ENCODE peak calls at places on chromosomes 4 and X, in nine cellular contexts. One of them, this sample, is unnamed. For H3K9me3 and H3K27me3, the result is how much of the 10 kb centered on the place peaks cover.

GRCh38 chrX:80663331-80663730 is 146.3 kb downstream of the BRWD3 start:
- DNase-seq in neural progenitor cell: no peak
- DNase-seq in colonic mucosa: no peak
- DNase-seq in mesenchymal stem cell: no peak
- DNase-seq in H9: no peak
- DNase-seq in K562: no peak
- DNase-seq in mammary epithelial cell: no peak
- DNase-seq in keratinocyte: no peak
- DNase-seq in fibroblast of lung: no peak
- DNase-seq in this sample: no peak

GRCh38 chr4:75679876-75680575 is 6.8 kb upstream of the G3BP2 start:
- DNase-seq in neural progenitor cell: no peak
- DNase-seq in colonic mucosa: no peak
- DNase-seq in mesenchymal stem cell: no peak
- DNase-seq in H9: no peak
- DNase-seq in K562: no peak
- DNase-seq in mammary epithelial cell: no peak
- DNase-seq in keratinocyte: no peak
- DNase-seq in fibroblast of lung: peak
- DNase-seq in this sample: no peak

GRCh38 chr4:114600672-114601071 is 2.1 kb downstream of the UGT8 start:
- DNase-seq in neural progenitor cell: no peak
- DNase-seq in colonic mucosa: no peak
- DNase-seq in mesenchymal stem cell: peak
- DNase-seq in H9: no peak
- DNase-seq in K562: no peak
- DNase-seq in mammary epithelial cell: no peak
- DNase-seq in keratinocyte: no peak
- DNase-seq in fibroblast of lung: no peak
- DNase-seq in this sample: no peak

GRCh38 chrX:153032397-153033118 is 23.7 kb upstream of the PNMA3 start:
- DNase-seq in neural progenitor cell: peak
- DNase-seq in colonic mucosa: peak
- DNase-seq in mesenchymal stem cell: peak
- DNase-seq in H9: peak
- DNase-seq in K562: peak
- DNase-seq in mammary epithelial cell: peak
- DNase-seq in keratinocyte: no peak
- DNase-seq in fibroblast of lung: peak
- DNase-seq in this sample: peak

GRCh38 chr4:58553031-58553430 is 1442.8 kb upstream of the IGFBP7 start:
- DNase-seq in neural progenitor cell: no peak
- DNase-seq in colonic mucosa: no peak
- DNase-seq in mesenchymal stem cell: peak
- DNase-seq in H9: no peak
- DNase-seq in K562: no peak
- DNase-seq in mammary epithelial cell: no peak
- DNase-seq in keratinocyte: no peak
- DNase-seq in fibroblast of lung: no peak
- DNase-seq in this sample: no peak

GRCh38 chrX:103215037-103215767 is at the start of gene BEX4:
- DNase-seq in neural progenitor cell: peak
- DNase-seq in colonic mucosa: peak
- DNase-seq in mesenchymal stem cell: peak
- DNase-seq in H9: peak
- DNase-seq in K562: peak
- DNase-seq in mammary epithelial cell: peak
- DNase-seq in keratinocyte: no peak
- DNase-seq in fibroblast of lung: peak
- DNase-seq in this sample: peak

GRCh38 chr4:78218260-78218659 is 161.1 kb downstream of the FRAS1 start:
- DNase-seq in neural progenitor cell: no peak
- DNase-seq in colonic mucosa: no peak
- DNase-seq in mesenchymal stem cell: no peak
- DNase-seq in H9: no peak
- DNase-seq in K562: no peak
- DNase-seq in mammary epithelial cell: no peak
- DNase-seq in keratinocyte: no peak
- DNase-seq in fibroblast of lung: no peak
- DNase-seq in this sample: no peak

GRCh38 chrX:46637937-46638336 is 64.4 kb downstream of the CHST7 start:
- DNase-seq in neural progenitor cell: no peak
- DNase-seq in colonic mucosa: no peak
- DNase-seq in mesenchymal stem cell: no peak
- DNase-seq in H9: no peak
- DNase-seq in K562: no peak
- DNase-seq in mammary epithelial cell: peak
- DNase-seq in keratinocyte: peak
- DNase-seq in fibroblast of lung: peak
- DNase-seq in this sample: no peak

GRCh38 chr4:175934492-175934891 is 122.4 kb upstream of the GPM6A start:
- DNase-seq in neural progenitor cell: no peak
- DNase-seq in colonic mucosa: no peak
- DNase-seq in mesenchymal stem cell: no peak
- DNase-seq in H9: no peak
- DNase-seq in K562: no peak
- DNase-seq in mammary epithelial cell: no peak
- DNase-seq in keratinocyte: no peak
- DNase-seq in fibroblast of lung: no peak
- DNase-seq in this sample: no peak

GRCh38 chr4:124199755-124200154 is 512.8 kb downstream of the ANKRD50 start:
- DNase-seq in neural progenitor cell: no peak
- DNase-seq in colonic mucosa: no peak
- DNase-seq in mesenchymal stem cell: peak
- DNase-seq in H9: no peak
- DNase-seq in K562: no peak
- DNase-seq in mammary epithelial cell: peak
- DNase-seq in keratinocyte: no peak
- DNase-seq in fibroblast of lung: peak
- DNase-seq in this sample: peak

GRCh38 chr4:2266181-2266580 is 4.3 kb upstream of the MXD4 start:
- DNase-seq in neural progenitor cell: no peak
- DNase-seq in colonic mucosa: peak
- DNase-seq in mesenchymal stem cell: no peak
- DNase-seq in H9: no peak
- DNase-seq in K562: no peak
- DNase-seq in mammary epithelial cell: no peak
- DNase-seq in keratinocyte: no peak
- DNase-seq in fibroblast of lung: peak
- DNase-seq in this sample: peak

GRCh38 chrX:22192419-22193086 is 80.2 kb upstream of the CBLL2 start:
- DNase-seq in neural progenitor cell: peak
- DNase-seq in colonic mucosa: peak
- DNase-seq in mesenchymal stem cell: peak
- DNase-seq in H9: peak
- DNase-seq in K562: peak
- DNase-seq in mammary epithelial cell: peak
- DNase-seq in keratinocyte: peak
- DNase-seq in fibroblast of lung: peak
- DNase-seq in this sample: peak

GRCh38 chr4:87734936-87735335 is 64.4 kb upstream of the IBSP start:
- DNase-seq in neural progenitor cell: no peak
- DNase-seq in colonic mucosa: no peak
- DNase-seq in mesenchymal stem cell: no peak
- DNase-seq in H9: no peak
- DNase-seq in K562: no peak
- DNase-seq in mammary epithelial cell: peak
- DNase-seq in keratinocyte: no peak
- DNase-seq in fibroblast of lung: no peak
- DNase-seq in this sample: no peak

GRCh38 chrX:16785247-16786138 is 773 bp upstream of the TXLNG start:
- DNase-seq in neural progenitor cell: peak
- DNase-seq in colonic mucosa: peak
- DNase-seq in mesenchymal stem cell: no peak
- DNase-seq in H9: no peak
- DNase-seq in K562: no peak
- DNase-seq in mammary epithelial cell: no peak
- DNase-seq in keratinocyte: no peak
- DNase-seq in fibroblast of lung: no peak
- DNase-seq in this sample: peak

GRCh38 chrX:10574663-10575062 is 45.7 kb downstream of the MID1 start:
- DNase-seq in neural progenitor cell: no peak
- DNase-seq in colonic mucosa: no peak
- DNase-seq in mesenchymal stem cell: no peak
- DNase-seq in H9: no peak
- DNase-seq in K562: no peak
- DNase-seq in mammary epithelial cell: peak
- DNase-seq in keratinocyte: no peak
- DNase-seq in fibroblast of lung: peak
- DNase-seq in this sample: no peak

GRCh38 chr4:76485450-76485849 is 50.4 kb downstream of the SHROOM3 start:
- DNase-seq in neural progenitor cell: peak
- DNase-seq in colonic mucosa: peak
- DNase-seq in mesenchymal stem cell: peak
- DNase-seq in H9: peak
- DNase-seq in K562: no peak
- DNase-seq in mammary epithelial cell: peak
- DNase-seq in keratinocyte: no peak
- DNase-seq in fibroblast of lung: peak
- DNase-seq in this sample: no peak

GRCh38 chrX:14398725-14399124 is 130.6 kb upstream of the GLRA2 start:
- DNase-seq in neural progenitor cell: no peak
- DNase-seq in colonic mucosa: peak
- DNase-seq in mesenchymal stem cell: peak
- DNase-seq in H9: no peak
- DNase-seq in K562: no peak
- DNase-seq in mammary epithelial cell: peak
- DNase-seq in keratinocyte: peak
- DNase-seq in fibroblast of lung: no peak
- DNase-seq in this sample: peak

GRCh38 chrX:2351321-2351720 is 149.5 kb downstream of the DHRSX start:
- DNase-seq in neural progenitor cell: no peak
- DNase-seq in colonic mucosa: no peak
- DNase-seq in mesenchymal stem cell: peak
- DNase-seq in H9: no peak
- DNase-seq in K562: no peak
- DNase-seq in mammary epithelial cell: peak
- DNase-seq in keratinocyte: no peak
- DNase-seq in fibroblast of lung: peak
- DNase-seq in this sample: peak

DNA sequence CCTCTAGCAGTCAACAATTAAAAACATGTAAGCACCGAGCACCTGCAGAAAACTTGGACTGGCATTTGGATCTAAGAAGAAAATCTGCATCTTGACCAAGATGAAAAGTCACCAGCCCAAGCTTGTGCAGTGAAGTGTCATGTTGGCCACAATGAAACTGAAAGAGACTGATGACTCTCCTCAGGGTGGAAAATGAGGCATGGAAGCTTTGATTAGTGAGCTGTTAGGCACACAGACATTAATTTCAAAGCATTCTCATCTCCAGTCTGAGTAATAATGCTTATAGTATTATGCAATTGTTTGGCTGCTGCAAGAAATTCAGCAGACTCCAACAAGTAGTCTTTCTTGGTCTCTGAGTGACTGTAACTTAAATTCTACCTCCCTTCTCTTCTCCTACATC is 150.1 kb downstream of the AR start:
- DNase-seq in neural progenitor cell: no peak
- DNase-seq in colonic mucosa: no peak
- DNase-seq in mesenchymal stem cell: peak
- DNase-seq in H9: no peak
- DNase-seq in K562: no peak
- DNase-seq in mammary epithelial cell: no peak
- DNase-seq in keratinocyte: no peak
- DNase-seq in fibroblast of lung: peak
- DNase-seq in this sample: peak
- H3K9me3 ChIP-seq in neural progenitor cell: under half
- H3K9me3 ChIP-seq in colonic mucosa: under half
- H3K9me3 ChIP-seq in mesenchymal stem cell: under half
- H3K9me3 ChIP-seq in H9: half or more
- H3K9me3 ChIP-seq in K562: under half
- H3K9me3 ChIP-seq in mammary epithelial cell: under half
- H3K9me3 ChIP-seq in keratinocyte: under half
- H3K9me3 ChIP-seq in fibroblast of lung: under half
- H3K9me3 ChIP-seq in this sample: under half

GRCh38 chr4:101035522-101035921 is 311.8 kb downstream of the PPP3CA start:
- DNase-seq in neural progenitor cell: no peak
- DNase-seq in colonic mucosa: no peak
- DNase-seq in mesenchymal stem cell: no peak
- DNase-seq in H9: no peak
- DNase-seq in K562: no peak
- DNase-seq in mammary epithelial cell: no peak
- DNase-seq in keratinocyte: no peak
- DNase-seq in fibroblast of lung: no peak
- DNase-seq in this sample: no peak
- H3K27me3 ChIP-seq in neural progenitor cell: under half
- H3K27me3 ChIP-seq in colonic mucosa: under half
- H3K27me3 ChIP-seq in mesenchymal stem cell: under half
- H3K27me3 ChIP-seq in H9: under half
- H3K27me3 ChIP-seq in K562: under half
- H3K27me3 ChIP-seq in mammary epithelial cell: under half
- H3K27me3 ChIP-seq in keratinocyte: under half
- H3K27me3 ChIP-seq in fibroblast of lung: under half
- H3K27me3 ChIP-seq in this sample: under half

GRCh38 chrX:48890296-48890925 is 7.2 kb downstream of the TIMM17B start:
- DNase-seq in neural progenitor cell: peak
- DNase-seq in colonic mucosa: no peak
- DNase-seq in mesenchymal stem cell: no peak
- DNase-seq in H9: no peak
- DNase-seq in K562: no peak
- DNase-seq in mammary epithelial cell: no peak
- DNase-seq in keratinocyte: no peak
- DNase-seq in fibroblast of lung: no peak
- DNase-seq in this sample: no peak
- H3K9ac ChIP-seq in neural progenitor cell: no peak
- H3K9ac ChIP-seq in colonic mucosa: peak
- H3K9ac ChIP-seq in mesenchymal stem cell: peak
- H3K9ac ChIP-seq in H9: no peak
- H3K9ac ChIP-seq in K562: peak
- H3K9ac ChIP-seq in mammary epithelial cell: no peak
- H3K9ac ChIP-seq in keratinocyte: peak
- H3K9ac ChIP-seq in fibroblast of lung: no peak
- H3K9ac ChIP-seq in this sample: peak

GRCh38 chr4:167715176-167715575 is 377.2 kb upstream of the ANXA10 start:
- DNase-seq in neural progenitor cell: no peak
- DNase-seq in colonic mucosa: no peak
- DNase-seq in mesenchymal stem cell: no peak
- DNase-seq in H9: no peak
- DNase-seq in K562: no peak
- DNase-seq in mammary epithelial cell: no peak
- DNase-seq in keratinocyte: no peak
- DNase-seq in fibroblast of lung: peak
- DNase-seq in this sample: peak
- H3K9me3 ChIP-seq in neural progenitor cell: under half
- H3K9me3 ChIP-seq in colonic mucosa: under half
- H3K9me3 ChIP-seq in mesenchymal stem cell: under half
- H3K9me3 ChIP-seq in H9: under half
- H3K9me3 ChIP-seq in K562: under half
- H3K9me3 ChIP-seq in mammary epithelial cell: under half
- H3K9me3 ChIP-seq in keratinocyte: under half
- H3K9me3 ChIP-seq in fibroblast of lung: under half
- H3K9me3 ChIP-seq in this sample: under half

GRCh38 chr4:184802203-184803015 is 23.4 kb downstream of the ACSL1 start:
- DNase-seq in neural progenitor cell: no peak
- DNase-seq in colonic mucosa: no peak
- DNase-seq in mesenchymal stem cell: peak
- DNase-seq in H9: no peak
- DNase-seq in K562: no peak
- DNase-seq in mammary epithelial cell: no peak
- DNase-seq in keratinocyte: no peak
- DNase-seq in fibroblast of lung: peak
- DNase-seq in this sample: no peak
- H3K27me3 ChIP-seq in neural progenitor cell: half or more
- H3K27me3 ChIP-seq in colonic mucosa: under half
- H3K27me3 ChIP-seq in mesenchymal stem cell: under half
- H3K27me3 ChIP-seq in H9: under half
- H3K27me3 ChIP-seq in K562: under half
- H3K27me3 ChIP-seq in mammary epithelial cell: under half
- H3K27me3 ChIP-seq in keratinocyte: under half
- H3K27me3 ChIP-seq in fibroblast of lung: under half
- H3K27me3 ChIP-seq in this sample: under half

This sample was measured in adipocyte.